ENCODE peak calls at places on chromosomes 12 and 14, in four cellular contexts. One of them, this sample, is unnamed.

GRCh38 chr14:23483216-23483854 is 13.8 kb downstream of the NGDN start:
- DNase-seq in heart left ventricle: no peak
- DNase-seq in transverse colon: no peak
- DNase-seq in neural crest cell: peak; percentile 12
- DNase-seq in this sample: peak; percentile 2

GRCh38 chr12:43309845-43310405 is 242.1 kb downstream of the ADAMTS20 start:
- DNase-seq in heart left ventricle: no peak
- DNase-seq in transverse colon: no peak
- DNase-seq in neural crest cell: no peak
- DNase-seq in this sample: no peak

GRCh38 chr14:95460647-95461478 is 55.6 kb downstream of the SYNE3 start:
- DNase-seq in neural crest cell: no peak
- DNase-seq in transverse colon: peak; percentile 59
- DNase-seq in heart left ventricle: no peak
- DNase-seq in this sample: peak; percentile 89

GRCh38 chr14:26841920-26842741 is 244.3 kb upstream of the NOVA1 start:
- DNase-seq in heart left ventricle: no peak
- DNase-seq in neural crest cell: no peak
- DNase-seq in transverse colon: peak; percentile 14
- DNase-seq in this sample: peak; percentile 94

GRCh38 chr12:94147991-94148840 is at the start of gene PLXNC1:
- DNase-seq in heart left ventricle: peak; percentile 88
- DNase-seq in transverse colon: peak; percentile 70
- DNase-seq in neural crest cell: no peak
- DNase-seq in this sample: no peak

GRCh38 chr12:93567174-93567573 is 5.3 kb upstream of the SOCS2 start:
- DNase-seq in transverse colon: no peak
- DNase-seq in heart left ventricle: no peak
- DNase-seq in neural crest cell: no peak
- DNase-seq in this sample: no peak

GRCh38 chr12:131159660-131160059 is 206.0 kb downstream of the ADGRD1 start:
- DNase-seq in heart left ventricle: no peak
- DNase-seq in neural crest cell: no peak
- DNase-seq in transverse colon: no peak
- DNase-seq in this sample: peak; percentile 11

GRCh38 chr14:67952786-67953185 is 133.2 kb downstream of the RAD51B start:
- DNase-seq in heart left ventricle: no peak
- DNase-seq in neural crest cell: no peak
- DNase-seq in transverse colon: no peak
- DNase-seq in this sample: no peak

GRCh38 chr14:102545461-102546265 is 36.1 kb upstream of the ANKRD9 start:
- DNase-seq in transverse colon: no peak
- DNase-seq in neural crest cell: no peak
- DNase-seq in heart left ventricle: no peak
- DNase-seq in this sample: peak; percentile 81

GRCh38 chr12:87661770-87662402 is 367.3 kb downstream of the C12orf50 start:
- DNase-seq in neural crest cell: no peak
- DNase-seq in heart left ventricle: no peak
- DNase-seq in transverse colon: no peak
- DNase-seq in this sample: no peak

GRCh38 chr12:41365653-41366131 is 177.6 kb downstream of the PDZRN4 start:
- DNase-seq in heart left ventricle: no peak
- DNase-seq in transverse colon: no peak
- DNase-seq in neural crest cell: no peak
- DNase-seq in this sample: no peak

GRCh38 chr12:13428538-13429265 is 232.2 kb downstream of the EMP1 start:
- DNase-seq in transverse colon: no peak
- DNase-seq in heart left ventricle: no peak
- DNase-seq in neural crest cell: no peak
- DNase-seq in this sample: no peak

GRCh38 chr14:78683206-78683605 is 513.0 kb downstream of the NRXN3 start:
- DNase-seq in transverse colon: no peak
- DNase-seq in heart left ventricle: no peak
- DNase-seq in neural crest cell: no peak
- DNase-seq in this sample: no peak

GRCh38 chr14:102644523-102644922 is 52.1 kb downstream of the RCOR1 start:
- DNase-seq in heart left ventricle: no peak
- DNase-seq in transverse colon: no peak
- DNase-seq in neural crest cell: no peak
- DNase-seq in this sample: no peak

GRCh38 chr12:20629414-20630156 is 65.5 kb upstream of the SLCO1C1 start:
- DNase-seq in heart left ventricle: no peak
- DNase-seq in neural crest cell: no peak
- DNase-seq in transverse colon: peak; percentile 31
- DNase-seq in this sample: peak; percentile 30

GRCh38 chr12:120234643-120235368 is 30.7 kb downstream of the PXN start:
- DNase-seq in heart left ventricle: peak; percentile 90
- DNase-seq in neural crest cell: peak; percentile 44
- DNase-seq in transverse colon: peak; percentile 77
- DNase-seq in this sample: peak; percentile 92

GRCh38 chr12:47238665-47239064 is 158.9 kb upstream of the AMIGO2 start:
- DNase-seq in transverse colon: no peak
- DNase-seq in heart left ventricle: no peak
- DNase-seq in neural crest cell: no peak
- DNase-seq in this sample: no peak

GRCh38 chr12:90216815-90217214 is 508.2 kb upstream of the ATP2B1 start:
- DNase-seq in transverse colon: no peak
- DNase-seq in neural crest cell: no peak
- DNase-seq in heart left ventricle: no peak
- DNase-seq in this sample: no peak

GRCh38 chr14:77872971-77873370 is 73.1 kb downstream of the ADCK1 start:
- DNase-seq in neural crest cell: no peak
- DNase-seq in transverse colon: no peak
- DNase-seq in heart left ventricle: no peak
- DNase-seq in this sample: no peak

GRCh38 chr12:75366629-75367028 is 24.3 kb upstream of the GLIPR1L2 start:
- DNase-seq in neural crest cell: no peak
- DNase-seq in heart left ventricle: no peak
- DNase-seq in transverse colon: no peak
- DNase-seq in this sample: no peak

GRCh38 chr12:112190626-112191025 is 65.3 kb downstream of the TRAFD1 start:
- DNase-seq in neural crest cell: no peak
- DNase-seq in transverse colon: peak; percentile 77
- DNase-seq in heart left ventricle: no peak
- DNase-seq in this sample: peak; percentile 63

GRCh38 chr14:55609681-55610080 is 29.7 kb downstream of the KTN1 start:
- DNase-seq in neural crest cell: no peak
- DNase-seq in heart left ventricle: no peak
- DNase-seq in transverse colon: no peak
- DNase-seq in this sample: no peak

GRCh38 chr14:69943084-69943797 is 64.0 kb downstream of the SMOC1 start:
- DNase-seq in transverse colon: no peak
- DNase-seq in heart left ventricle: no peak
- DNase-seq in neural crest cell: no peak
- DNase-seq in this sample: no peak

GRCh38 chr12:116299548-116300150 is 22.2 kb upstream of the MED13L start:
- DNase-seq in transverse colon: no peak
- DNase-seq in heart left ventricle: no peak
- DNase-seq in neural crest cell: no peak
- DNase-seq in this sample: no peak

GRCh38 chr12:32560520-32560919 is 118.6 kb upstream of the DNM1L start:
- DNase-seq in neural crest cell: no peak
- DNase-seq in transverse colon: no peak
- DNase-seq in heart left ventricle: no peak
- DNase-seq in this sample: no peak

DNA sequence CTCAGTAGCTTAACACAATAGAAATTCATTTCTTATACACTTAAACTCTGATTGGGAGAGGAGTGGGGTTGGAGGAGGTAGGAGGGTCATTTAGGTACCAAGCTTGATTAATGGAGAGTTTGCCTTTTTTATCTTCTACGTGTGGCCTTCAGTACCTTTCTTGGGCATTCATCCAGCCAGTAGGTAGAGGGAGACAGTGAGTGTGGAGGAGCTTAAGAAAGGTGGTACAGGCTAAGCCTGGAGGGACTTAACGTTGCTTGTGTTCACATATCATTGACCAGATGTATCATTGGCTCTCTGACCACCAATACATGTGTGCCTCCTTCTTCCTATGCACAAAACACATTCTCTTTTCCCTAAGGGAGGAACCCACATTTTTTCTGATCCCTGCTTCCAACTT is 232.9 kb upstream of the CRY1 start:
- DNase-seq in neural crest cell: no peak
- DNase-seq in transverse colon: no peak
- DNase-seq in heart left ventricle: no peak
- DNase-seq in this sample: no peak
- TF ChIP-seq CTCF in neural crest cell: no peak
- TF ChIP-seq CTCF in transverse colon: no peak
- TF ChIP-seq CTCF in heart left ventricle: no peak
- TF ChIP-seq CTCF in this sample: no peak

GRCh38 chr12:113227686-113228391 is 6.6 kb downstream of the TPCN1 start:
- DNase-seq in neural crest cell: no peak
- DNase-seq in heart left ventricle: no peak
- DNase-seq in transverse colon: no peak
- DNase-seq in this sample: no peak
- TF ChIP-seq CTCF in neural crest cell: no peak
- TF ChIP-seq CTCF in heart left ventricle: no peak
- TF ChIP-seq CTCF in transverse colon: no peak
- TF ChIP-seq CTCF in this sample: no peak

GRCh38 chr14:100765296-100765695 is 38.6 kb downstream of the DLK1 start:
- DNase-seq in neural crest cell: no peak
- DNase-seq in transverse colon: no peak
- DNase-seq in heart left ventricle: no peak
- DNase-seq in this sample: no peak

GRCh38 chr14:100764716-100765115 is 38.0 kb downstream of the DLK1 start:
- DNase-seq in neural crest cell: no peak
- DNase-seq in heart left ventricle: no peak
- DNase-seq in transverse colon: no peak
- DNase-seq in this sample: no peak

GRCh38 chr14:100762089-100762515 is 35.4 kb downstream of the DLK1 start:
- DNase-seq in heart left ventricle: no peak
- DNase-seq in transverse colon: no peak
- DNase-seq in neural crest cell: no peak
- DNase-seq in this sample: peak; percentile 33

GRCh38 chr14:100761481-100761880 is 34.8 kb downstream of the DLK1 start:
- DNase-seq in neural crest cell: no peak
- DNase-seq in transverse colon: no peak
- DNase-seq in heart left ventricle: no peak
- DNase-seq in this sample: peak; percentile 74

DNA sequence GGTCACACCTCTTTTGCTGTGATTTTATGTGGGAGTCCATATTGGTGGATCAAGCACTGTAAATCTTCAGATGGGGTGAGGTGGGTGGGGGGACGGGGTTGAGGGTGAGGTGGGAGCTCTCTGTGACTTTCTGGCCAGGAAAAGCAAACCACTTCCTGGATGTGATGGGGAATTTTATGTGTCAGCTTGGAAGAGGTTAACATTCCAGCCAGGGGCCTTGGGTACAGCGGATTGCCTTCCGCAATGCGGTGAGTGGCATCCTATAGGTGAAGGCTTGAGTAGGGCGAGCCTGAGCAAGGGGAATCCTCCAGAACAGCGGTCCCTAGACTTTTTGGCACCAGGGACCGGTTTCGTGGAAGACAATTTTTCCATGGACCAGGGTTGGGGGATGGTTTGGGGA is 36.2 kb downstream of the DLK1 start:
- DNase-seq in heart left ventricle: no peak
- DNase-seq in neural crest cell: no peak
- DNase-seq in transverse colon: no peak
- DNase-seq in this sample: no peak
- TF ChIP-seq CTCF in heart left ventricle: no peak
- TF ChIP-seq CTCF in neural crest cell: no peak
- TF ChIP-seq CTCF in transverse colon: no peak
- TF ChIP-seq CTCF in this sample: no peak

DNA sequence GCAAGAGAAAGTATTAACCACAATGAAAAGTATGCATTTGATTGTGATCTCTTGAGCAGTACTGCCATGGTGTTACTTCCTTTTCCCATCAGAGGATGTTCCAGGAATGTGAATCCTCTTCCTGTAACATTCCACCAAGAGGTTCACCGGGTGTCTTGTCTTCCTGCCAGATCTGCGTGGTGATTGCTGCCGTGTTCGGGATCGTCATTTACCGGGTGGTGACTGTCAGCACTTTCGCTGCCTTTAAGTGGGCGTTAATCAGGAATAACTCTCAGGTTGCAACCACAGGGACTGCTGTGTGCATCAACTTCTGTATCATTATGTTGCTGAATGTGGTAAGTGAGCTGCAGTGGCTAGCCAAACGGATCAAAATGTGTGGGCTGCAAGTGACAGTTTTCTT is 123.5 kb downstream of the SLC5A8 start:
- DNase-seq in heart left ventricle: peak; percentile 46
- DNase-seq in transverse colon: no peak
- DNase-seq in neural crest cell: no peak
- DNase-seq in this sample: peak; percentile 10
- TF ChIP-seq CTCF in heart left ventricle: no peak
- TF ChIP-seq CTCF in transverse colon: no peak
- TF ChIP-seq CTCF in neural crest cell: no peak
- TF ChIP-seq CTCF in this sample: no peak

GRCh38 chr12:28782812-28783211 is 366.3 kb upstream of the FAR2 start:
- DNase-seq in heart left ventricle: no peak
- DNase-seq in neural crest cell: no peak
- DNase-seq in transverse colon: no peak
- DNase-seq in this sample: no peak

GRCh38 chr12:28781671-28782652 is 367.1 kb upstream of the FAR2 start:
- DNase-seq in heart left ventricle: no peak
- DNase-seq in transverse colon: no peak
- DNase-seq in neural crest cell: no peak
- DNase-seq in this sample: no peak

DNA sequence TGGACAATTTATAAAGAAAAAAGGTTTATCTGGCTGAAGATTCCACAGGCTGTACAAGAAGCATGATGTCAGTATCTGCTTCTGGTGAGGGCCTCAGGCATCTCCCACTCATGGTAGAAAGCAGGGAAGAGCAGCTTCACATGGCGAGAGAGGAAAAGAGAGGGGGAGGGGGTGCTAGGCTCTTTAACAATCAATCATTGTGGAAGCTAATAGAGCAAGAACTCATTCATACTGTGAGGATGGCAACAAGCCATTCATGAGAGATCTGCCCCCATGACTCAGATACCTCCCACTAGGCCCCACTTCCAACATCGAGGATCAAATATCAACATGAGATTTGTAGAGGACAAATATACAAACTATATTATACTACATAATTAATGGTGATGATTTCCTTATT is 361.9 kb upstream of the FAR2 start:
- DNase-seq in transverse colon: no peak
- DNase-seq in neural crest cell: peak; percentile 7
- DNase-seq in heart left ventricle: no peak
- DNase-seq in this sample: peak; percentile 6
- TF ChIP-seq CTCF in transverse colon: no peak
- TF ChIP-seq CTCF in neural crest cell: no peak
- TF ChIP-seq CTCF in heart left ventricle: no peak
- TF ChIP-seq CTCF in this sample: no peak

This sample was measured in MCF 10A.